ENCODE peak calls at places on chromosomes 12 and 14, in ten cellular contexts. One of them, this sample, is unnamed.

GRCh38 chr12:112877006-112877405 is 29.8 kb upstream of the OAS1 start:
- DNase-seq in AG04450: no peak
- DNase-seq in stomach: no peak
- DNase-seq in thyroid gland: no peak
- DNase-seq in uterus: no peak
- DNase-seq in WTC11: no peak
- DNase-seq in IMR-90: no peak
- DNase-seq in AG09319: no peak
- DNase-seq in MM.1S: no peak
- DNase-seq in omental fat pad: no peak
- DNase-seq in this sample: no peak

GRCh38 chr14:53938126-53938671 is 18.4 kb downstream of the BMP4 start:
- DNase-seq in AG04450: no peak
- DNase-seq in stomach: no peak
- DNase-seq in thyroid gland: no peak
- DNase-seq in uterus: no peak
- DNase-seq in WTC11: no peak
- DNase-seq in IMR-90: no peak
- DNase-seq in AG09319: no peak
- DNase-seq in MM.1S: no peak
- DNase-seq in omental fat pad: no peak
- DNase-seq in this sample: no peak

GRCh38 chr12:51424662-51425539 is at the start of gene SLC4A8:
- DNase-seq in AG04450: peak; percentile 66
- DNase-seq in stomach: peak; percentile 68
- DNase-seq in thyroid gland: peak; percentile 72
- DNase-seq in uterus: peak; percentile 49
- DNase-seq in WTC11: peak; percentile 99
- DNase-seq in IMR-90: peak; percentile 85
- DNase-seq in AG09319: peak; percentile 72
- DNase-seq in MM.1S: peak; percentile 94
- DNase-seq in omental fat pad: peak; percentile 29
- DNase-seq in this sample: peak; percentile 95

GRCh38 chr14:95452176-95452889 is 64.1 kb downstream of the SYNE3 start:
- DNase-seq in AG04450: no peak
- DNase-seq in stomach: no peak
- DNase-seq in thyroid gland: no peak
- DNase-seq in uterus: no peak
- DNase-seq in WTC11: peak; percentile 51
- DNase-seq in IMR-90: no peak
- DNase-seq in AG09319: no peak
- DNase-seq in MM.1S: peak; percentile 15
- DNase-seq in omental fat pad: no peak
- DNase-seq in this sample: no peak

GRCh38 chr12:117774986-117775775 is 193.6 kb downstream of the KSR2 start:
- DNase-seq in AG04450: no peak
- DNase-seq in stomach: no peak
- DNase-seq in thyroid gland: no peak
- DNase-seq in uterus: no peak
- DNase-seq in WTC11: no peak
- DNase-seq in IMR-90: no peak
- DNase-seq in AG09319: peak; percentile 11
- DNase-seq in MM.1S: no peak
- DNase-seq in omental fat pad: no peak
- DNase-seq in this sample: no peak

GRCh38 chr12:34294671-34295365 is 272.5 kb downstream of the ALG10 start:
- DNase-seq in AG04450: no peak
- DNase-seq in stomach: no peak
- DNase-seq in thyroid gland: no peak
- DNase-seq in uterus: peak; percentile 5
- DNase-seq in WTC11: peak; percentile 6
- DNase-seq in IMR-90: no peak
- DNase-seq in AG09319: no peak
- DNase-seq in MM.1S: no peak
- DNase-seq in omental fat pad: no peak
- DNase-seq in this sample: no peak

GRCh38 chr14:100086361-100086760 is 21.1 kb downstream of the EVL start:
- DNase-seq in AG04450: no peak
- DNase-seq in stomach: no peak
- DNase-seq in thyroid gland: no peak
- DNase-seq in uterus: no peak
- DNase-seq in WTC11: no peak
- DNase-seq in IMR-90: no peak
- DNase-seq in AG09319: no peak
- DNase-seq in MM.1S: no peak
- DNase-seq in omental fat pad: no peak
- DNase-seq in this sample: no peak

GRCh38 chr12:116962197-116962596 is 51.4 kb downstream of the FBXW8 start:
- DNase-seq in AG04450: no peak
- DNase-seq in stomach: no peak
- DNase-seq in thyroid gland: no peak
- DNase-seq in uterus: no peak
- DNase-seq in WTC11: no peak
- DNase-seq in IMR-90: no peak
- DNase-seq in AG09319: no peak
- DNase-seq in MM.1S: peak; percentile 16
- DNase-seq in omental fat pad: no peak
- DNase-seq in this sample: peak; percentile 24

GRCh38 chr14:102088012-102088792 is 1.4 kb upstream of the HSP90AA1 start:
- DNase-seq in AG04450: no peak
- DNase-seq in stomach: peak; percentile 51
- DNase-seq in thyroid gland: peak; percentile 37
- DNase-seq in uterus: peak; percentile 46
- DNase-seq in WTC11: peak; percentile 72
- DNase-seq in IMR-90: no peak
- DNase-seq in AG09319: no peak
- DNase-seq in MM.1S: no peak
- DNase-seq in omental fat pad: no peak
- DNase-seq in this sample: peak; percentile 56

GRCh38 chr12:46534442-46534841 is 161.9 kb upstream of the SLC38A2 start:
- DNase-seq in AG04450: no peak
- DNase-seq in stomach: no peak
- DNase-seq in thyroid gland: no peak
- DNase-seq in uterus: no peak
- DNase-seq in WTC11: no peak
- DNase-seq in IMR-90: no peak
- DNase-seq in AG09319: no peak
- DNase-seq in MM.1S: no peak
- DNase-seq in omental fat pad: no peak
- DNase-seq in this sample: no peak

GRCh38 chr14:97757491-97757890 is 960.3 kb downstream of the VRK1 start:
- DNase-seq in AG04450: no peak
- DNase-seq in stomach: no peak
- DNase-seq in thyroid gland: no peak
- DNase-seq in uterus: no peak
- DNase-seq in WTC11: no peak
- DNase-seq in IMR-90: no peak
- DNase-seq in AG09319: no peak
- DNase-seq in MM.1S: no peak
- DNase-seq in omental fat pad: no peak
- DNase-seq in this sample: no peak

GRCh38 chr12:981176-981828 is 9.7 kb upstream of the ERC1 start:
- DNase-seq in AG04450: no peak
- DNase-seq in stomach: no peak
- DNase-seq in thyroid gland: no peak
- DNase-seq in uterus: no peak
- DNase-seq in WTC11: no peak
- DNase-seq in IMR-90: no peak
- DNase-seq in AG09319: no peak
- DNase-seq in MM.1S: no peak
- DNase-seq in omental fat pad: no peak
- DNase-seq in this sample: no peak

GRCh38 chr14:76956253-76957090 is 72.0 kb downstream of the IRF2BPL start:
- DNase-seq in AG04450: peak; percentile 59
- DNase-seq in stomach: peak; percentile 93
- DNase-seq in thyroid gland: peak; percentile 96
- DNase-seq in uterus: peak; percentile 85
- DNase-seq in WTC11: peak; percentile 92
- DNase-seq in IMR-90: peak; percentile 89
- DNase-seq in AG09319: peak; percentile 86
- DNase-seq in MM.1S: peak; percentile 85
- DNase-seq in omental fat pad: peak; percentile 82
- DNase-seq in this sample: peak; percentile 54

GRCh38 chr14:68619805-68620574 is 172.9 kb downstream of the ZFP36L1 start:
- DNase-seq in AG04450: no peak
- DNase-seq in stomach: no peak
- DNase-seq in thyroid gland: no peak
- DNase-seq in uterus: peak; percentile 60
- DNase-seq in WTC11: no peak
- DNase-seq in IMR-90: peak; percentile 73
- DNase-seq in AG09319: no peak
- DNase-seq in MM.1S: no peak
- DNase-seq in omental fat pad: no peak
- DNase-seq in this sample: no peak

GRCh38 chr12:109795023-109795422 is 38.2 kb downstream of the TRPV4 start:
- DNase-seq in AG04450: no peak
- DNase-seq in stomach: no peak
- DNase-seq in thyroid gland: no peak
- DNase-seq in uterus: no peak
- DNase-seq in WTC11: no peak
- DNase-seq in IMR-90: peak; percentile 66
- DNase-seq in AG09319: no peak
- DNase-seq in MM.1S: no peak
- DNase-seq in omental fat pad: no peak
- DNase-seq in this sample: no peak

GRCh38 chr12:112543666-112544185 is 125.0 kb downstream of the PTPN11 start:
- DNase-seq in AG04450: no peak
- DNase-seq in stomach: no peak
- DNase-seq in thyroid gland: no peak
- DNase-seq in uterus: no peak
- DNase-seq in WTC11: no peak
- DNase-seq in IMR-90: no peak
- DNase-seq in AG09319: no peak
- DNase-seq in MM.1S: no peak
- DNase-seq in omental fat pad: no peak
- DNase-seq in this sample: no peak

GRCh38 chr14:64736271-64737131 is 32.3 kb downstream of the PLEKHG3 start:
- DNase-seq in AG04450: no peak
- DNase-seq in stomach: peak; percentile 79
- DNase-seq in thyroid gland: peak; percentile 94
- DNase-seq in uterus: no peak
- DNase-seq in WTC11: peak; percentile 46
- DNase-seq in IMR-90: no peak
- DNase-seq in AG09319: no peak
- DNase-seq in MM.1S: no peak
- DNase-seq in omental fat pad: no peak
- DNase-seq in this sample: no peak

GRCh38 chr14:43503508-43503907 is 1003.6 kb downstream of the FSCB start:
- DNase-seq in AG04450: no peak
- DNase-seq in stomach: no peak
- DNase-seq in thyroid gland: no peak
- DNase-seq in uterus: no peak
- DNase-seq in WTC11: no peak
- DNase-seq in IMR-90: no peak
- DNase-seq in AG09319: no peak
- DNase-seq in MM.1S: peak; percentile 7
- DNase-seq in omental fat pad: no peak
- DNase-seq in this sample: no peak
- TF ChIP-seq CTCF in AG04450: no peak
- TF ChIP-seq CTCF in stomach: no peak
- TF ChIP-seq CTCF in thyroid gland: no peak
- TF ChIP-seq CTCF in uterus: no peak
- TF ChIP-seq CTCF in WTC11: no peak
- TF ChIP-seq CTCF in IMR-90: no peak
- TF ChIP-seq CTCF in AG09319: no peak
- TF ChIP-seq CTCF in MM.1S: peak; percentile 17
- TF ChIP-seq CTCF in omental fat pad: no peak
- TF ChIP-seq CTCF in this sample: no peak

DNA sequence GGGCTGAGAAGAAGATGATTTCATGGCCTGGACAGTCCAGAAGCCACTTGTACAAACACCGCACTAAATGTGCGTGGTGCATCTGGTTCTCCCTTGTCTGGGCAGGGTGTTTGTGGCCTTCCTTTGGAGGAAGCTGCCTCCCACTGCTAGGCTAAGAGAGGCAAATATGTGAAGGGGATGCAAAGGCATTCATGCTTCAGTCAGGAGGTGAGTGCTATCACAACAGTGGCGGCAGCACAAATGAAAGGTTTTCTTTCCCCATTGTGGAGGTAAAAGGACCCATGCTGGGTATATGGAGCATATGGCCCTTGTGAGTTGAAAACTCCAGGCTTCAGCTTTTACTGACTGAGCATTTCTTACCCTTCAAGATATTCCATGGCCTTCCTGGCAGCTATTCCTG is 69.8 kb downstream of the MYRFL start:
- DNase-seq in AG04450: no peak
- DNase-seq in stomach: no peak
- DNase-seq in thyroid gland: no peak
- DNase-seq in uterus: no peak
- DNase-seq in WTC11: no peak
- DNase-seq in IMR-90: no peak
- DNase-seq in AG09319: no peak
- DNase-seq in MM.1S: no peak
- DNase-seq in omental fat pad: no peak
- DNase-seq in this sample: no peak
- TF ChIP-seq CTCF in AG04450: no peak
- TF ChIP-seq CTCF in stomach: no peak
- TF ChIP-seq CTCF in thyroid gland: no peak
- TF ChIP-seq CTCF in uterus: no peak
- TF ChIP-seq CTCF in WTC11: no peak
- TF ChIP-seq CTCF in IMR-90: no peak
- TF ChIP-seq CTCF in AG09319: no peak
- TF ChIP-seq CTCF in MM.1S: no peak
- TF ChIP-seq CTCF in omental fat pad: no peak
- TF ChIP-seq CTCF in this sample: no peak

DNA sequence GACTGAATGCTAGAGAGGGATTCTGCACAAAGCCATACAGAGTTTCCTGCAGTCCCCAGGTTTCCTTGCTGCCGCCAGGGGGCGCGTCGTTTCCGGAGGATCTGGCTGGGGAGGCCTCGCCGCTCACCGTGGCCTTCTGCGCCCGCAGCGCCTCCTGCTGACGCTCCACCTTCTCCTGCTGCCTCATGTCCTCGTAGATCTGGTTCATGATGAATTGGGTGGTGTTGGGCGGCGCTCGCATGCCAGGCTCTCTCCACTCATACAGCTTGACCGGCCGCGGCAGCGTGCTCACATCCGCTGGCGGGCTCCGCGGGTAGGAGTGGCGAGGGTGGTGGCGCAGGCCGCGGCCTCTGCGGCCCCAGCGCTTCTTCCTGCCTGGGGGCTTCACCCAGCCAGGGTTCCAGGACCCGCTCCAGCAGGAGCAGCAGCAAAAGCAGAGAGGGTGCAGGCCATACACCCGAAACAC is 987 bp downstream of the CCER1 start:
- DNase-seq in AG04450: no peak
- DNase-seq in stomach: no peak
- DNase-seq in thyroid gland: no peak
- DNase-seq in uterus: no peak
- DNase-seq in WTC11: peak; percentile 92
- DNase-seq in IMR-90: no peak
- DNase-seq in AG09319: no peak
- DNase-seq in MM.1S: peak; percentile 41
- DNase-seq in omental fat pad: no peak
- DNase-seq in this sample: no peak
- TF ChIP-seq CTCF in AG04450: no peak
- TF ChIP-seq CTCF in stomach: no peak
- TF ChIP-seq CTCF in thyroid gland: no peak
- TF ChIP-seq CTCF in uterus: no peak
- TF ChIP-seq CTCF in WTC11: peak; percentile 96
- TF ChIP-seq CTCF in IMR-90: no peak
- TF ChIP-seq CTCF in AG09319: no peak
- TF ChIP-seq CTCF in MM.1S: peak; percentile 61
- TF ChIP-seq CTCF in omental fat pad: no peak
- TF ChIP-seq CTCF in this sample: peak; percentile 17

GRCh38 chr12:11621797-11622423 is 27.6 kb upstream of the ETV6 start:
- DNase-seq in AG04450: no peak
- DNase-seq in stomach: no peak
- DNase-seq in thyroid gland: peak; percentile 8
- DNase-seq in uterus: no peak
- DNase-seq in WTC11: no peak
- DNase-seq in IMR-90: no peak
- DNase-seq in AG09319: no peak
- DNase-seq in MM.1S: peak; percentile 14
- DNase-seq in omental fat pad: no peak
- DNase-seq in this sample: no peak
- TF ChIP-seq CTCF in AG04450: peak; percentile 6
- TF ChIP-seq CTCF in stomach: no peak
- TF ChIP-seq CTCF in thyroid gland: no peak
- TF ChIP-seq CTCF in uterus: no peak
- TF ChIP-seq CTCF in WTC11: no peak
- TF ChIP-seq CTCF in IMR-90: peak; percentile 8
- TF ChIP-seq CTCF in AG09319: no peak
- TF ChIP-seq CTCF in MM.1S: peak; percentile 33
- TF ChIP-seq CTCF in omental fat pad: no peak
- TF ChIP-seq CTCF in this sample: no peak